ENCODE peak calls at places on chromosomes 11 and 22, in nine cellular contexts. One of them, this sample, is unnamed.

GRCh38 chr11:111001091-111001430 is 244.5 kb upstream of the POU2AF2 start:
- DNase-seq in mesendoderm: no peak
- DNase-seq in colonic mucosa: no peak
- DNase-seq in IMR-90: peak; percentile 14
- DNase-seq in H9: no peak
- DNase-seq in pancreas: no peak
- DNase-seq in GM23248: peak; percentile 36
- DNase-seq in GM12878: no peak
- DNase-seq in thoracic aorta: no peak
- DNase-seq in this sample: no peak

GRCh38 chr22:19873138-19873959 is 18.7 kb upstream of the GNB1L start:
- DNase-seq in mesendoderm: no peak
- DNase-seq in colonic mucosa: peak; percentile 78
- DNase-seq in IMR-90: no peak
- DNase-seq in H9: no peak
- DNase-seq in pancreas: no peak
- DNase-seq in GM23248: no peak
- DNase-seq in GM12878: no peak
- DNase-seq in thoracic aorta: no peak
- DNase-seq in this sample: peak; percentile 1

GRCh38 chr11:125554038-125554437 is 15.2 kb upstream of the EI24 start:
- DNase-seq in mesendoderm: no peak
- DNase-seq in colonic mucosa: no peak
- DNase-seq in IMR-90: no peak
- DNase-seq in H9: no peak
- DNase-seq in pancreas: no peak
- DNase-seq in GM23248: no peak
- DNase-seq in GM12878: no peak
- DNase-seq in thoracic aorta: no peak
- DNase-seq in this sample: no peak

GRCh38 chr11:57680552-57680874 is 12.6 kb downstream of the ZDHHC5 start:
- DNase-seq in mesendoderm: no peak
- DNase-seq in colonic mucosa: no peak
- DNase-seq in IMR-90: peak; percentile 22
- DNase-seq in H9: no peak
- DNase-seq in pancreas: no peak
- DNase-seq in GM23248: peak; percentile 70
- DNase-seq in GM12878: no peak
- DNase-seq in thoracic aorta: no peak
- DNase-seq in this sample: no peak

GRCh38 chr11:65973439-65974110 is 12.0 kb downstream of the SART1 start:
- DNase-seq in mesendoderm: no peak
- DNase-seq in colonic mucosa: no peak
- DNase-seq in IMR-90: peak; percentile 76
- DNase-seq in H9: no peak
- DNase-seq in pancreas: no peak
- DNase-seq in GM23248: peak; percentile 68
- DNase-seq in GM12878: no peak
- DNase-seq in thoracic aorta: no peak
- DNase-seq in this sample: no peak

GRCh38 chr11:3155691-3156258 is 9.3 kb downstream of the OSBPL5 start:
- DNase-seq in mesendoderm: no peak
- DNase-seq in colonic mucosa: no peak
- DNase-seq in IMR-90: no peak
- DNase-seq in H9: no peak
- DNase-seq in pancreas: no peak
- DNase-seq in GM23248: peak; percentile 84
- DNase-seq in GM12878: no peak
- DNase-seq in thoracic aorta: no peak
- DNase-seq in this sample: no peak

GRCh38 chr11:46293616-46294015 is 16.2 kb downstream of the CREB3L1 start:
- DNase-seq in mesendoderm: no peak
- DNase-seq in colonic mucosa: no peak
- DNase-seq in IMR-90: peak; percentile 98
- DNase-seq in H9: no peak
- DNase-seq in pancreas: no peak
- DNase-seq in GM23248: peak; percentile 99
- DNase-seq in GM12878: no peak
- DNase-seq in thoracic aorta: no peak
- DNase-seq in this sample: peak; percentile 65

GRCh38 chr22:28115426-28115825 is 196.4 kb upstream of the PITPNB start:
- DNase-seq in mesendoderm: no peak
- DNase-seq in colonic mucosa: no peak
- DNase-seq in IMR-90: no peak
- DNase-seq in H9: no peak
- DNase-seq in pancreas: no peak
- DNase-seq in GM23248: peak; percentile 30
- DNase-seq in GM12878: no peak
- DNase-seq in thoracic aorta: no peak
- DNase-seq in this sample: no peak

GRCh38 chr11:101975734-101976133 is 59.4 kb upstream of the ANGPTL5 start:
- DNase-seq in mesendoderm: no peak
- DNase-seq in colonic mucosa: no peak
- DNase-seq in IMR-90: no peak
- DNase-seq in H9: no peak
- DNase-seq in pancreas: no peak
- DNase-seq in GM23248: no peak
- DNase-seq in GM12878: no peak
- DNase-seq in thoracic aorta: no peak
- DNase-seq in this sample: no peak

GRCh38 chr11:68436985-68437926 is 23.3 kb upstream of the PPP6R3 start:
- DNase-seq in mesendoderm: peak; percentile 69
- DNase-seq in colonic mucosa: no peak
- DNase-seq in IMR-90: peak; percentile 72
- DNase-seq in H9: no peak
- DNase-seq in pancreas: no peak
- DNase-seq in GM23248: peak; percentile 90
- DNase-seq in GM12878: no peak
- DNase-seq in thoracic aorta: no peak
- DNase-seq in this sample: no peak

GRCh38 chr22:23119492-23120414 is 22.0 kb downstream of the RSPH14 start:
- DNase-seq in mesendoderm: peak; percentile 45
- DNase-seq in colonic mucosa: no peak
- DNase-seq in IMR-90: no peak
- DNase-seq in H9: no peak
- DNase-seq in pancreas: no peak
- DNase-seq in GM23248: no peak
- DNase-seq in GM12878: no peak
- DNase-seq in thoracic aorta: no peak
- DNase-seq in this sample: no peak

GRCh38 chr11:93905384-93905783 is 55.0 kb upstream of the VSTM5 start:
- DNase-seq in mesendoderm: no peak
- DNase-seq in colonic mucosa: no peak
- DNase-seq in IMR-90: peak; percentile 68
- DNase-seq in H9: no peak
- DNase-seq in pancreas: peak; percentile 11
- DNase-seq in GM23248: peak; percentile 74
- DNase-seq in GM12878: no peak
- DNase-seq in thoracic aorta: no peak
- DNase-seq in this sample: no peak

GRCh38 chr22:20531404-20532181 is 24.2 kb downstream of the MED15 start:
- DNase-seq in mesendoderm: peak; percentile 90
- DNase-seq in colonic mucosa: peak; percentile 66
- DNase-seq in IMR-90: peak; percentile 90
- DNase-seq in H9: peak; percentile 81
- DNase-seq in pancreas: peak; percentile 26
- DNase-seq in GM23248: peak; percentile 96
- DNase-seq in GM12878: no peak
- DNase-seq in thoracic aorta: no peak
- DNase-seq in this sample: peak; percentile 85

GRCh38 chr11:5689551-5689983 is at the start of gene TRIM22:
- DNase-seq in mesendoderm: peak; percentile 17
- DNase-seq in colonic mucosa: peak; percentile 58
- DNase-seq in IMR-90: peak; percentile 71
- DNase-seq in H9: peak; percentile 52
- DNase-seq in pancreas: no peak
- DNase-seq in GM23248: peak; percentile 88
- DNase-seq in GM12878: peak; percentile 92
- DNase-seq in thoracic aorta: no peak
- DNase-seq in this sample: peak; percentile 16

GRCh38 chr22:31579835-31580242 is 82.2 kb downstream of the PISD start:
- DNase-seq in mesendoderm: no peak
- DNase-seq in colonic mucosa: no peak
- DNase-seq in IMR-90: no peak
- DNase-seq in H9: no peak
- DNase-seq in pancreas: no peak
- DNase-seq in GM23248: no peak
- DNase-seq in GM12878: no peak
- DNase-seq in thoracic aorta: no peak
- DNase-seq in this sample: no peak

GRCh38 chr11:115736146-115736545 is 231.9 kb upstream of the CADM1 start:
- DNase-seq in mesendoderm: no peak
- DNase-seq in colonic mucosa: no peak
- DNase-seq in IMR-90: no peak
- DNase-seq in H9: no peak
- DNase-seq in pancreas: no peak
- DNase-seq in GM23248: no peak
- DNase-seq in GM12878: no peak
- DNase-seq in thoracic aorta: no peak
- DNase-seq in this sample: no peak

GRCh38 chr11:10380921-10381320 is 74.1 kb upstream of the AMPD3 start:
- DNase-seq in mesendoderm: no peak
- DNase-seq in colonic mucosa: no peak
- DNase-seq in IMR-90: no peak
- DNase-seq in H9: no peak
- DNase-seq in pancreas: no peak
- DNase-seq in GM23248: no peak
- DNase-seq in GM12878: no peak
- DNase-seq in thoracic aorta: no peak
- DNase-seq in this sample: no peak

GRCh38 chr11:125071408-125071807 is 8.3 kb downstream of the SLC37A2 start:
- DNase-seq in mesendoderm: no peak
- DNase-seq in colonic mucosa: no peak
- DNase-seq in IMR-90: no peak
- DNase-seq in H9: peak; percentile 27
- DNase-seq in pancreas: peak; percentile 4
- DNase-seq in GM23248: peak; percentile 36
- DNase-seq in GM12878: no peak
- DNase-seq in thoracic aorta: no peak
- DNase-seq in this sample: no peak

GRCh38 chr11:2574553-2575535 is 125.0 kb downstream of the KCNQ1OT1 start:
- DNase-seq in mesendoderm: no peak
- DNase-seq in colonic mucosa: peak; percentile 44
- DNase-seq in IMR-90: no peak
- DNase-seq in H9: no peak
- DNase-seq in pancreas: no peak
- DNase-seq in GM23248: no peak
- DNase-seq in GM12878: no peak
- DNase-seq in thoracic aorta: no peak
- DNase-seq in this sample: peak; percentile 56

GRCh38 chr11:112401036-112401769 is 140.5 kb upstream of the PLET1 start:
- DNase-seq in mesendoderm: no peak
- DNase-seq in colonic mucosa: no peak
- DNase-seq in IMR-90: no peak
- DNase-seq in H9: no peak
- DNase-seq in pancreas: no peak
- DNase-seq in GM23248: peak; percentile 36
- DNase-seq in GM12878: no peak
- DNase-seq in thoracic aorta: no peak
- DNase-seq in this sample: no peak

GRCh38 chr11:128901655-128902514 is 10.7 kb downstream of the KCNJ5 start:
- DNase-seq in mesendoderm: peak; percentile 53
- DNase-seq in colonic mucosa: no peak
- DNase-seq in IMR-90: no peak
- DNase-seq in H9: peak; percentile 55
- DNase-seq in pancreas: no peak
- DNase-seq in GM23248: no peak
- DNase-seq in GM12878: no peak
- DNase-seq in thoracic aorta: no peak
- DNase-seq in this sample: no peak

GRCh38 chr11:15971215-15971546 is 385.2 kb downstream of the SOX6 start:
- DNase-seq in mesendoderm: no peak
- DNase-seq in colonic mucosa: no peak
- DNase-seq in IMR-90: no peak
- DNase-seq in H9: no peak
- DNase-seq in pancreas: no peak
- DNase-seq in GM23248: no peak
- DNase-seq in GM12878: no peak
- DNase-seq in thoracic aorta: no peak
- DNase-seq in this sample: no peak

GRCh38 chr22:50445071-50445879 is 29.6 kb downstream of the SBF1 start:
- DNase-seq in mesendoderm: no peak
- DNase-seq in colonic mucosa: no peak
- DNase-seq in IMR-90: no peak
- DNase-seq in H9: no peak
- DNase-seq in pancreas: no peak
- DNase-seq in GM23248: no peak
- DNase-seq in GM12878: no peak
- DNase-seq in thoracic aorta: no peak
- DNase-seq in this sample: no peak
- H3K27ac ChIP-seq in mesendoderm: no peak overlapping the region
- H3K27ac ChIP-seq in colonic mucosa: no peak overlapping the region
- H3K27ac ChIP-seq in IMR-90: no peak overlapping the region
- H3K27ac ChIP-seq in H9: no peak overlapping the region
- H3K27ac ChIP-seq in pancreas: no peak overlapping the region
- H3K27ac ChIP-seq in GM23248: peak overlapping the region; percentile 51
- H3K27ac ChIP-seq in GM12878: no peak overlapping the region
- H3K27ac ChIP-seq in thoracic aorta: peak overlapping the region; percentile 8
- H3K27ac ChIP-seq in this sample: no peak overlapping the region

GRCh38 chr11:67177399-67178281 is 58.6 kb downstream of the KDM2A start:
- DNase-seq in mesendoderm: no peak
- DNase-seq in colonic mucosa: no peak
- DNase-seq in IMR-90: peak; percentile 13
- DNase-seq in H9: no peak
- DNase-seq in pancreas: no peak
- DNase-seq in GM23248: no peak
- DNase-seq in GM12878: no peak
- DNase-seq in thoracic aorta: no peak
- DNase-seq in this sample: no peak
- H3K4me1 ChIP-seq in mesendoderm: no peaks in the 10 kb centered on the region
- H3K4me1 ChIP-seq in colonic mucosa: no peaks in the 10 kb centered on the region
- H3K4me1 ChIP-seq in IMR-90: peaks cover 9% of the 10 kb centered on the region
- H3K4me1 ChIP-seq in H9: no peaks in the 10 kb centered on the region
- H3K4me1 ChIP-seq in pancreas: no peaks in the 10 kb centered on the region
- H3K4me1 ChIP-seq in GM23248: peaks cover 25% of the 10 kb centered on the region
- H3K4me1 ChIP-seq in GM12878: no peaks in the 10 kb centered on the region
- H3K4me1 ChIP-seq in thoracic aorta: no peaks in the 10 kb centered on the region
- H3K4me1 ChIP-seq in this sample: no peaks in the 10 kb centered on the region

GRCh38 chr11:62420882-62421281 is 2.0 kb downstream of the SCGB1A1 start:
- DNase-seq in mesendoderm: no peak
- DNase-seq in colonic mucosa: no peak
- DNase-seq in IMR-90: no peak
- DNase-seq in H9: no peak
- DNase-seq in pancreas: no peak
- DNase-seq in GM23248: no peak
- DNase-seq in GM12878: no peak
- DNase-seq in thoracic aorta: no peak
- DNase-seq in this sample: no peak
- H3K27ac ChIP-seq in mesendoderm: no peak overlapping the region
- H3K27ac ChIP-seq in colonic mucosa: no peak overlapping the region
- H3K27ac ChIP-seq in IMR-90: no peak overlapping the region
- H3K27ac ChIP-seq in H9: no peak overlapping the region
- H3K27ac ChIP-seq in pancreas: no peak overlapping the region
- H3K27ac ChIP-seq in GM23248: no peak overlapping the region
- H3K27ac ChIP-seq in GM12878: no peak overlapping the region
- H3K27ac ChIP-seq in thoracic aorta: no peak overlapping the region
- H3K27ac ChIP-seq in this sample: no peak overlapping the region

DNA sequence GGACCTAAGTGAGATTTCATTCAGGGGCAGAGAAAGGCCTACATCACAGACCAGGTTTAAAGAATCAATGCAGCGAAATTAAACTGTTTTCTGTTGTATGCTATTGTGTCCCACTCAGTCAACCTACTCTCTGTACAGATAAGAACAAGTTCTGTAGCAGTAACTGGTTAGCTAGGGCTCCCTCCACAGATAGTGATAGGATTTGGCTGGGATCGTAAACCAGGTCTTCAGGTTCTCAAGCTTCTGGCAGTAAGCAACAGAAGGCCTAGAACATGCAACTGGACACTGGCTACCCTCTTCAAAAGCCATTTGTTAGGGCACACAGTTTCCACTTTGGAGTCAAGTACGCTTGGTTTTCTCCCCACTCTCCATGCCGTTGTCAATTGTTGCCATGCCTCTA is 69.2 kb downstream of the GDPD4 start:
- DNase-seq in mesendoderm: no peak
- DNase-seq in colonic mucosa: no peak
- DNase-seq in IMR-90: no peak
- DNase-seq in H9: no peak
- DNase-seq in pancreas: peak; percentile 79
- DNase-seq in GM23248: no peak
- DNase-seq in GM12878: no peak
- DNase-seq in thoracic aorta: no peak
- DNase-seq in this sample: no peak
- H3K4me1 ChIP-seq in mesendoderm: no peaks in the 10 kb centered on the region
- H3K4me1 ChIP-seq in colonic mucosa: no peaks in the 10 kb centered on the region
- H3K4me1 ChIP-seq in IMR-90: no peaks in the 10 kb centered on the region
- H3K4me1 ChIP-seq in H9: no peaks in the 10 kb centered on the region
- H3K4me1 ChIP-seq in pancreas: peaks cover 15% of the 10 kb centered on the region
- H3K4me1 ChIP-seq in GM23248: no peaks in the 10 kb centered on the region
- H3K4me1 ChIP-seq in GM12878: no peaks in the 10 kb centered on the region
- H3K4me1 ChIP-seq in thoracic aorta: no peaks in the 10 kb centered on the region
- H3K4me1 ChIP-seq in this sample: no peaks in the 10 kb centered on the region